ENCODE peak calls at places on chromosomes 2 and 18, in five cellular contexts. F is tibial artery, S is GM12878, I is cardiac fibroblast, R is occipital lobe. Y is an unnamed sample.
A peak's percentile ranks its signal among the peaks of the same experiment; 100 is the strongest.

GRCh38 chr2:189576361-189576760 is 4.2 kb downstream of the SLC40A1 start:
- DNase-seq in F (no peak), S (no peak), I (no peak), R (no peak), Y (no peak)

GRCh38 chr2:236249066-236249465 is 15.1 kb downstream of the ASB18 start:
- DNase-seq in F (no peak), S (no peak), I (no peak), R (no peak), Y (no peak)

GRCh38 chr2:177355874-177356273 is 36.7 kb upstream of the AGPS start:
- DNase-seq in F (no peak), S (no peak), I (peak; percentile 84), R (no peak), Y (no peak)

GRCh38 chr2:229313591-229313990 is 42.5 kb upstream of the PID1 start:
- DNase-seq in F (no peak), S (no peak), I (peak; percentile 93), R (no peak), Y (no peak)

GRCh38 chr2:127064642-127065250 is 42.2 kb downstream of the BIN1 start:
- DNase-seq in F (peak; percentile 97), S (no peak), I (peak; percentile 97), R (peak; percentile 55), Y (peak; percentile 51)

GRCh38 chr18:28407681-28408080 is 230.8 kb upstream of the CDH2 start:
- DNase-seq in F (no peak), S (no peak), I (no peak), R (no peak), Y (no peak)

GRCh38 chr2:12716250-12717190 is at the start of gene TRIB2:
- DNase-seq in F (peak; percentile 95), S (no peak), I (peak; percentile 88), R (peak; percentile 88), Y (peak; percentile 93)

GRCh38 chr2:145751634-145752033 is 1231.7 kb upstream of the ZEB2 start:
- DNase-seq in F (no peak), S (peak; percentile 70), I (peak; percentile 84), R (no peak), Y (no peak)

GRCh38 chr18:596288-596881 is 403 bp upstream of the CLUL1 start:
- DNase-seq in F (no peak), S (no peak), I (no peak), R (no peak), Y (no peak)

GRCh38 chr2:67213270-67213670 is 183.9 kb upstream of the ETAA1 start:
- DNase-seq in F (no peak), S (no peak), I (no peak), R (no peak), Y (no peak)

Y was measured in hippocampal formation.